ENCODE peak calls at places on chromosomes 11 and 22, in six cellular contexts. One of them, this sample, is unnamed.

GRCh38 chr11:84465040-84465439 is 1162.1 kb downstream of the DLG2 start:
- DNase-seq in K562: no peak
- DNase-seq in HCT116: no peak
- DNase-seq in SK-N-SH: no peak
- DNase-seq in H1: no peak
- DNase-seq in HepG2: no peak
- DNase-seq in this sample: no peak

GRCh38 chr11:73141031-73141308 is 1.1 kb downstream of the FCHSD2 start:
- DNase-seq in K562: peak
- DNase-seq in HCT116: no peak
- DNase-seq in SK-N-SH: peak
- DNase-seq in H1: no peak
- DNase-seq in HepG2: no peak
- DNase-seq in this sample: peak

GRCh38 chr11:6746086-6746618 is 25.6 kb downstream of the OR2AG2 start:
- DNase-seq in K562: no peak
- DNase-seq in HCT116: no peak
- DNase-seq in SK-N-SH: no peak
- DNase-seq in H1: no peak
- DNase-seq in HepG2: no peak
- DNase-seq in this sample: no peak

GRCh38 chr11:107623183-107623582 is 32.2 kb downstream of the ELMOD1 start:
- DNase-seq in K562: no peak
- DNase-seq in HCT116: no peak
- DNase-seq in SK-N-SH: no peak
- DNase-seq in H1: no peak
- DNase-seq in HepG2: no peak
- DNase-seq in this sample: no peak

GRCh38 chr11:12691473-12691872 is 17.3 kb downstream of the TEAD1 start:
- DNase-seq in K562: peak
- DNase-seq in HCT116: no peak
- DNase-seq in SK-N-SH: peak
- DNase-seq in H1: no peak
- DNase-seq in HepG2: peak
- DNase-seq in this sample: no peak

GRCh38 chr11:41245184-41245583 is 214.3 kb downstream of the LRRC4C start:
- DNase-seq in K562: no peak
- DNase-seq in HCT116: no peak
- DNase-seq in SK-N-SH: no peak
- DNase-seq in H1: no peak
- DNase-seq in HepG2: no peak
- DNase-seq in this sample: no peak

GRCh38 chr11:102254047-102254446 is 63.2 kb upstream of the BIRC3 start:
- DNase-seq in K562: peak
- DNase-seq in HCT116: peak
- DNase-seq in SK-N-SH: no peak
- DNase-seq in H1: no peak
- DNase-seq in HepG2: no peak
- DNase-seq in this sample: no peak

GRCh38 chr22:50271519-50271970 is 1.4 kb upstream of the MAPK11 start:
- DNase-seq in K562: peak
- DNase-seq in HCT116: no peak
- DNase-seq in SK-N-SH: peak
- DNase-seq in H1: peak
- DNase-seq in HepG2: peak
- DNase-seq in this sample: peak

GRCh38 chr11:1691027-1691877 is 5.7 kb upstream of the KRTAP5-6 start:
- DNase-seq in K562: no peak
- DNase-seq in HCT116: no peak
- DNase-seq in SK-N-SH: no peak
- DNase-seq in H1: no peak
- DNase-seq in HepG2: peak
- DNase-seq in this sample: no peak

GRCh38 chr22:45531944-45532631 is 29.4 kb downstream of the FBLN1 start:
- DNase-seq in K562: no peak
- DNase-seq in HCT116: no peak
- DNase-seq in SK-N-SH: peak
- DNase-seq in H1: no peak
- DNase-seq in HepG2: no peak
- DNase-seq in this sample: no peak

GRCh38 chr11:88827018-88827676 is 238.6 kb downstream of the GRM5 start:
- DNase-seq in K562: no peak
- DNase-seq in HCT116: no peak
- DNase-seq in SK-N-SH: no peak
- DNase-seq in H1: no peak
- DNase-seq in HepG2: no peak
- DNase-seq in this sample: no peak

GRCh38 chr11:45655347-45655756 is 10.1 kb downstream of the CHST1 start:
- DNase-seq in K562: peak
- DNase-seq in HCT116: peak
- DNase-seq in SK-N-SH: peak
- DNase-seq in H1: peak
- DNase-seq in HepG2: peak
- DNase-seq in this sample: peak

GRCh38 chr22:37178350-37179125 is 9.5 kb downstream of the C1QTNF6 start:
- DNase-seq in K562: no peak
- DNase-seq in HCT116: no peak
- DNase-seq in SK-N-SH: no peak
- DNase-seq in H1: no peak
- DNase-seq in HepG2: peak
- DNase-seq in this sample: no peak

GRCh38 chr22:48938741-48939140 is 888.9 kb downstream of the BRD1 start:
- DNase-seq in K562: no peak
- DNase-seq in HCT116: no peak
- DNase-seq in SK-N-SH: no peak
- DNase-seq in H1: peak
- DNase-seq in HepG2: no peak
- DNase-seq in this sample: no peak

GRCh38 chr11:69321877-69322350 is 28.0 kb downstream of the MYEOV start:
- DNase-seq in K562: no peak
- DNase-seq in HCT116: no peak
- DNase-seq in SK-N-SH: no peak
- DNase-seq in H1: no peak
- DNase-seq in HepG2: no peak
- DNase-seq in this sample: no peak

GRCh38 chr11:12531020-12531419 is 143.2 kb upstream of the TEAD1 start:
- DNase-seq in K562: no peak
- DNase-seq in HCT116: no peak
- DNase-seq in SK-N-SH: peak
- DNase-seq in H1: no peak
- DNase-seq in HepG2: no peak
- DNase-seq in this sample: no peak

GRCh38 chr11:43830928-43831440 is 49.6 kb upstream of the ALKBH3 start:
- DNase-seq in K562: peak
- DNase-seq in HCT116: peak
- DNase-seq in SK-N-SH: no peak
- DNase-seq in H1: no peak
- DNase-seq in HepG2: peak
- DNase-seq in this sample: no peak

GRCh38 chr11:453564-453963 is 3.5 kb downstream of the PTDSS2 start:
- DNase-seq in K562: no peak
- DNase-seq in HCT116: no peak
- DNase-seq in SK-N-SH: no peak
- DNase-seq in H1: no peak
- DNase-seq in HepG2: no peak
- DNase-seq in this sample: no peak

GRCh38 chr11:111301840-111302113 is 3.4 kb downstream of the POU2AF3 start:
- DNase-seq in K562: no peak
- DNase-seq in HCT116: no peak
- DNase-seq in SK-N-SH: no peak
- DNase-seq in H1: no peak
- DNase-seq in HepG2: no peak
- DNase-seq in this sample: no peak
- TF ChIP-seq JUND in K562: no peak
- TF ChIP-seq JUND in HCT116: no peak
- TF ChIP-seq JUND in SK-N-SH: no peak
- TF ChIP-seq JUND in H1: no peak
- TF ChIP-seq JUND in HepG2: no peak
- TF ChIP-seq JUND in this sample: no peak

GRCh38 chr11:5624489-5625278 is at the start of gene TRIM34:
- DNase-seq in K562: peak
- DNase-seq in HCT116: no peak
- DNase-seq in SK-N-SH: no peak
- DNase-seq in H1: peak
- DNase-seq in HepG2: no peak
- DNase-seq in this sample: peak
- TF ChIP-seq JUND in K562: no peak
- TF ChIP-seq JUND in HCT116: no peak
- TF ChIP-seq JUND in SK-N-SH: no peak
- TF ChIP-seq JUND in H1: no peak
- TF ChIP-seq JUND in HepG2: no peak
- TF ChIP-seq JUND in this sample: no peak

GRCh38 chr11:47403135-47403534 is 5.3 kb upstream of the SLC39A13 start:
- DNase-seq in K562: peak
- DNase-seq in HCT116: no peak
- DNase-seq in SK-N-SH: no peak
- DNase-seq in H1: no peak
- DNase-seq in HepG2: no peak
- DNase-seq in this sample: no peak

GRCh38 chr11:47400813-47401279 is 7.5 kb upstream of the SLC39A13 start:
- DNase-seq in K562: peak
- DNase-seq in HCT116: no peak
- DNase-seq in SK-N-SH: peak
- DNase-seq in H1: no peak
- DNase-seq in HepG2: no peak
- DNase-seq in this sample: no peak

GRCh38 chr11:47398551-47398950 is 9.8 kb upstream of the SLC39A13 start:
- DNase-seq in K562: no peak
- DNase-seq in HCT116: no peak
- DNase-seq in SK-N-SH: no peak
- DNase-seq in H1: no peak
- DNase-seq in HepG2: no peak
- DNase-seq in this sample: no peak

GRCh38 chr11:47398011-47398410 is 10.4 kb upstream of the SLC39A13 start:
- DNase-seq in K562: no peak
- DNase-seq in HCT116: no peak
- DNase-seq in SK-N-SH: no peak
- DNase-seq in H1: no peak
- DNase-seq in HepG2: no peak
- DNase-seq in this sample: no peak

GRCh38 chr11:47399860-47400812 is 8.3 kb upstream of the SLC39A13 start:
- DNase-seq in K562: peak
- DNase-seq in HCT116: no peak
- DNase-seq in SK-N-SH: peak
- DNase-seq in H1: no peak
- DNase-seq in HepG2: no peak
- DNase-seq in this sample: no peak
- TF ChIP-seq JUND in K562: no peak
- TF ChIP-seq JUND in HCT116: no peak
- TF ChIP-seq JUND in SK-N-SH: no peak
- TF ChIP-seq JUND in H1: no peak
- TF ChIP-seq JUND in HepG2: no peak
- TF ChIP-seq JUND in this sample: no peak

GRCh38 chr11:67495234-67496005 is 9.7 kb downstream of the PITPNM1 start:
- DNase-seq in K562: no peak
- DNase-seq in HCT116: no peak
- DNase-seq in SK-N-SH: peak
- DNase-seq in H1: no peak
- DNase-seq in HepG2: no peak
- DNase-seq in this sample: no peak

GRCh38 chr11:67496113-67496512 is 9.1 kb downstream of the PITPNM1 start:
- DNase-seq in K562: no peak
- DNase-seq in HCT116: no peak
- DNase-seq in SK-N-SH: no peak
- DNase-seq in H1: no peak
- DNase-seq in HepG2: no peak
- DNase-seq in this sample: no peak

GRCh38 chr11:67493548-67494370 is 10.9 kb downstream of the AIP start:
- DNase-seq in K562: no peak
- DNase-seq in HCT116: no peak
- DNase-seq in SK-N-SH: no peak
- DNase-seq in H1: no peak
- DNase-seq in HepG2: no peak
- DNase-seq in this sample: no peak

GRCh38 chr11:67492801-67493547 is 10.1 kb downstream of the AIP start:
- DNase-seq in K562: peak
- DNase-seq in HCT116: no peak
- DNase-seq in SK-N-SH: peak
- DNase-seq in H1: peak
- DNase-seq in HepG2: no peak
- DNase-seq in this sample: no peak

GRCh38 chr11:67494371-67495233 is 10.6 kb downstream of the PITPNM1 start:
- DNase-seq in K562: no peak
- DNase-seq in HCT116: no peak
- DNase-seq in SK-N-SH: peak
- DNase-seq in H1: no peak
- DNase-seq in HepG2: no peak
- DNase-seq in this sample: no peak
- TF ChIP-seq JUND in K562: no peak
- TF ChIP-seq JUND in HCT116: no peak
- TF ChIP-seq JUND in SK-N-SH: no peak
- TF ChIP-seq JUND in H1: no peak
- TF ChIP-seq JUND in HepG2: no peak
- TF ChIP-seq JUND in this sample: no peak

GRCh38 chr11:75476716-75477613 is 44.0 kb upstream of the KLHL35 start:
- DNase-seq in K562: peak
- DNase-seq in HCT116: no peak
- DNase-seq in SK-N-SH: no peak
- DNase-seq in H1: no peak
- DNase-seq in HepG2: no peak
- DNase-seq in this sample: peak

GRCh38 chr11:75477614-75477935 is 44.6 kb upstream of the KLHL35 start:
- DNase-seq in K562: no peak
- DNase-seq in HCT116: no peak
- DNase-seq in SK-N-SH: no peak
- DNase-seq in H1: no peak
- DNase-seq in HepG2: no peak
- DNase-seq in this sample: no peak

GRCh38 chr11:75474878-75475766 is 42.1 kb upstream of the KLHL35 start:
- DNase-seq in K562: peak
- DNase-seq in HCT116: no peak
- DNase-seq in SK-N-SH: peak
- DNase-seq in H1: peak
- DNase-seq in HepG2: no peak
- DNase-seq in this sample: no peak

GRCh38 chr11:75474240-75474639 is 41.2 kb upstream of the KLHL35 start:
- DNase-seq in K562: no peak
- DNase-seq in HCT116: no peak
- DNase-seq in SK-N-SH: no peak
- DNase-seq in H1: no peak
- DNase-seq in HepG2: no peak
- DNase-seq in this sample: no peak

GRCh38 chr11:75475767-75476650 is 43.0 kb upstream of the KLHL35 start:
- DNase-seq in K562: no peak
- DNase-seq in HCT116: no peak
- DNase-seq in SK-N-SH: no peak
- DNase-seq in H1: no peak
- DNase-seq in HepG2: no peak
- DNase-seq in this sample: no peak
- TF ChIP-seq JUND in K562: no peak
- TF ChIP-seq JUND in HCT116: no peak
- TF ChIP-seq JUND in SK-N-SH: no peak
- TF ChIP-seq JUND in H1: no peak
- TF ChIP-seq JUND in HepG2: no peak
- TF ChIP-seq JUND in this sample: no peak

GRCh38 chr11:58186938-58187337 is 1.9 kb upstream of the OR9Q2 start:
- DNase-seq in K562: no peak
- DNase-seq in HCT116: no peak
- DNase-seq in SK-N-SH: no peak
- DNase-seq in H1: no peak
- DNase-seq in HepG2: no peak
- DNase-seq in this sample: no peak
- TF ChIP-seq JUND in K562: no peak
- TF ChIP-seq JUND in HCT116: no peak
- TF ChIP-seq JUND in SK-N-SH: no peak
- TF ChIP-seq JUND in H1: no peak
- TF ChIP-seq JUND in HepG2: no peak
- TF ChIP-seq JUND in this sample: no peak